ENCODE peak calls at places on chromosomes 2 and 18, in seven cellular contexts. D is OCI-LY7, Y is GM23338, F is MM.1S, O is HCT116, N is neural progenitor cell, Z is PC-3. A is an unnamed sample.

GRCh38 chr2:98508690-98509054 is 64.0 kb downstream of the INPP4A start:
- DNase-seq in O (no peak), Z (no peak), D (no peak), N (no peak), Y (no peak), F (no peak), A (no peak)

GRCh38 chr2:113886479-113887383 is 3.2 kb upstream of the ACTR3 start:
- DNase-seq in Y (no peak), O (no peak), Z (peak), D (peak), N (no peak), F (peak), A (peak)

GRCh38 chr18:45755936-45756335 is 32.0 kb downstream of the SLC14A1 start:
- DNase-seq in Z (peak), Y (no peak), F (no peak), D (no peak), N (no peak), O (no peak), A (peak)

GRCh38 chr18:45447364-45448265 is 167.7 kb upstream of the SLC14A2 start:
- DNase-seq in Z (no peak), Y (no peak), F (no peak), O (no peak), N (no peak), D (no peak), A (no peak)

GRCh38 chr2:161488131-161488699 is 72.1 kb downstream of the TBR1 start:
- DNase-seq in N (no peak), F (no peak), D (no peak), Z (no peak), O (no peak), Y (no peak), A (no peak)

GRCh38 chr18:13258792-13259385 is 40.3 kb downstream of the LDLRAD4 start:
- DNase-seq in D (no peak), O (no peak), F (no peak), Z (no peak), N (no peak), Y (no peak), A (no peak)

GRCh38 chr2:3492951-3493609 is 26.3 kb downstream of the ADI1 start:
- DNase-seq in N (no peak), Z (no peak), Y (no peak), F (no peak), D (no peak), O (no peak), A (peak)

GRCh38 chr2:205860847-205861246 is 178.5 kb downstream of the NRP2 start:
- DNase-seq in O (no peak), Z (no peak), D (no peak), Y (no peak), F (no peak), N (no peak), A (no peak)

GRCh38 chr2:158973511-158973956 is 5.1 kb downstream of the TANC1 start:
- DNase-seq in O (no peak), Z (peak), N (no peak), F (no peak), Y (no peak), D (no peak), A (no peak)

GRCh38 chr2:148298201-148298600 is 277.3 kb downstream of the MBD5 start:
- DNase-seq in F (no peak), Y (no peak), D (no peak), O (no peak), Z (peak), N (no peak), A (peak)

GRCh38 chr18:66990909-66991308 is 387.0 kb upstream of the CDH19 start:
- DNase-seq in Y (peak), Z (no peak), D (no peak), N (no peak), O (no peak), F (no peak), A (no peak)

GRCh38 chr2:55157474-55157884 is 74.6 kb downstream of the CLHC1 start:
- DNase-seq in Z (peak), D (no peak), O (no peak), F (no peak), Y (no peak), N (no peak), A (peak)

GRCh38 chr2:203002054-203002821 is 12.4 kb upstream of the NBEAL1 start:
- DNase-seq in Y (no peak), F (no peak), N (no peak), D (no peak), Z (peak), O (no peak), A (no peak)

GRCh38 chr2:172113617-172114016 is 10.9 kb upstream of the DLX2 start:
- DNase-seq in D (peak), F (no peak), N (peak), Z (peak), Y (peak), O (no peak), A (peak)

GRCh38 chr2:64025741-64026140 is 6.5 kb upstream of the VPS54 start:
- DNase-seq in N (no peak), Z (no peak), D (peak), F (peak), Y (no peak), O (no peak), A (no peak)

GRCh38 chr2:112642961-112643360 is 2.8 kb upstream of the SLC20A1 start:
- DNase-seq in Y (no peak), O (no peak), N (no peak), F (no peak), D (no peak), Z (no peak), A (peak)

GRCh38 chr18:59837586-59837985 is 62.2 kb upstream of the PMAIP1 start:
- DNase-seq in Y (peak), D (peak), O (peak), F (peak), Z (peak), N (peak), A (peak)

GRCh38 chr2:51350100-51350499 is 318.2 kb upstream of the NRXN1 start:
- DNase-seq in D (no peak), O (no peak), Z (peak), N (no peak), Y (no peak), F (no peak), A (no peak)

GRCh38 chr2:71714601-71715240 is 261.4 kb downstream of the DYSF start:
- DNase-seq in F (no peak), N (no peak), Z (no peak), O (no peak), Y (no peak), D (no peak), A (no peak)

GRCh38 chr2:195115738-195116137 is 541.3 kb upstream of the SLC39A10 start:
- DNase-seq in F (no peak), Y (no peak), N (no peak), D (no peak), Z (no peak), O (no peak), A (no peak)

GRCh38 chr2:12514631-12515437 is 201.9 kb upstream of the TRIB2 start:
- DNase-seq in F (no peak), D (no peak), N (no peak), Y (no peak), O (no peak), Z (no peak), A (no peak)

GRCh38 chr2:64404743-64405142 is 49.2 kb upstream of the LGALSL start:
- DNase-seq in O (no peak), F (no peak), N (peak), D (no peak), Z (peak), Y (peak), A (peak)

GRCh38 chr2:23385748-23386421 is 906 bp downstream of the KLHL29 start:
- DNase-seq in N (peak), D (no peak), F (no peak), Z (no peak), Y (peak), O (no peak), A (peak)

GRCh38 chr2:148410899-148411298 is 233.7 kb upstream of the EPC2 start:
- DNase-seq in Y (no peak), F (no peak), D (no peak), Z (no peak), O (no peak), N (no peak), A (no peak)

GRCh38 chr2:88874063-88874657 is 182.7 kb downstream of the RPIA start:
- DNase-seq in F (peak), N (peak), D (peak), Y (peak), O (peak), Z (peak), A (peak)

GRCh38 chr2:219514196-219514761 is at the start of gene ASIC4:
- DNase-seq in O (no peak), Y (peak), F (no peak), D (no peak), Z (no peak), N (peak), A (no peak)
- H3K4me3 ChIP-seq in O (no peak), Y (peak), F (no peak), D (no peak), Z (peak), N (peak), A (no peak)

GRCh38 chr2:166147883-166148282 is 20.1 kb upstream of the SCN1A start:
- DNase-seq in Y (no peak), N (no peak), D (no peak), O (no peak), F (no peak), Z (no peak), A (no peak)

GRCh38 chr2:166152064-166152463 is 24.2 kb upstream of the SCN1A start:
- DNase-seq in F (no peak), Y (peak), D (no peak), O (no peak), Z (no peak), N (no peak), A (no peak)

GRCh38 chr2:166154685-166155091 is 26.9 kb upstream of the SCN1A start:
- DNase-seq in Y (no peak), N (no peak), Z (no peak), D (no peak), O (no peak), F (no peak), A (no peak)

GRCh38 chr2:166148811-166149400 is 21.1 kb upstream of the SCN1A start:
- DNase-seq in D (no peak), N (no peak), Z (no peak), Y (peak), F (no peak), O (no peak), A (no peak)
- TF ChIP-seq EZH2phosphoT487 in D (no peak), N (no peak), Z (no peak), Y (no peak), F (no peak), O (no peak), A (no peak)

DNA sequence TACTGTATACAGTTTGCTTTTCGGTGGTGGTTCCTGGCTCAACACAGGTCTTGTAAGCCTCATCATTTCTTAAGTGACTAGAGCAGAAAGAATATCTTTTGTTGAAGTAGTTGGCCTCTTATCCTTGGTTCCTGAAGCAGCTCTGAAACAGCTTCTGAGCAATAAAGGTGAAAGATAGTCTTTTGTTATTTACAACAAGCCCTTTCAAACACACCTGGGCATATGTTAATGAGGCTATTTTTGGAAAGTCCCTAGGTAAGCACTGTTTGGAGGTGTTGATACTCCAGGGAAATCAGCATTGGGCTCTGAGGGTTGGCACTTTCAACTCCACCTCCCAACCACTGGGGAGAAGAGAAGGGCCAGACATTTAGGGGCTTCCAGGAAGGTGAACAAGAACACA is 211.0 kb downstream of the MCFD2 start:
- DNase-seq in Y (peak), Z (no peak), N (no peak), F (no peak), D (no peak), O (no peak), A (no peak)
- H3K4me3 ChIP-seq in Y (peak), Z (no peak), N (no peak), F (no peak), D (no peak), O (no peak), A (peak)

GRCh38 chr18:4582677-4583076 is 127.6 kb upstream of the DLGAP1 start:
- DNase-seq in Y (no peak), N (no peak), F (no peak), D (no peak), O (no peak), Z (no peak), A (no peak)
- TF ChIP-seq EZH2phosphoT487 in Y (no peak), N (no peak), F (no peak), D (no peak), O (no peak), Z (no peak), A (no peak)

GRCh38 chr2:235756491-235756890 is 262.6 kb downstream of the AGAP1 start:
- DNase-seq in O (no peak), N (peak), Y (peak), F (no peak), D (no peak), Z (no peak), A (no peak)

GRCh38 chr2:235752875-235753274 is 259.0 kb downstream of the AGAP1 start:
- DNase-seq in Z (no peak), O (no peak), Y (no peak), D (no peak), F (no peak), N (no peak), A (no peak)

GRCh38 chr2:235762832-235763598 is 269.2 kb downstream of the AGAP1 start:
- DNase-seq in Y (no peak), F (no peak), D (no peak), N (no peak), Z (no peak), O (no peak), A (peak)

GRCh38 chr2:235754381-235755207 is 260.8 kb downstream of the AGAP1 start:
- DNase-seq in F (no peak), Y (no peak), Z (no peak), O (no peak), N (peak), D (no peak), A (no peak)

DNA sequence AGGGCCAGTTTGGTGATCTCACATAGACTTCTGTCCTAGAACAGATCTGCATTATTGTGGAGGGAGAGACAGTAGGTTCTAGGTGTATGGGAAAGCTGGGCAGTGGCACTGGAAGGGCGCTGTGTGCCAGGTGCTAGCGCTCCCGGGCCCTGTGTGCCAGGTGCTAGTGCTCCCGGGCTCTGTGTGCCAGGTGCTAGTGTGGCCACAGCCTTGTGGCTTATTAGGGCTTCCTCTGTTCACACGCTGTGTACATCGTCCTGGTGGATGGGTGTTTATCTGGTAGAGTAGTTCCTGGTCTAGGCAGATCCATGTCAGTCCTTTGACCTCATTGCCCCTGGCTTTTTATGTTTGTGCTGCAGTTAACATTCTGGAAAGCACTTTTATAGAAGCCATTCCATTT is 263.4 kb downstream of the AGAP1 start:
- DNase-seq in O (no peak), Y (no peak), F (no peak), D (no peak), Z (no peak), N (no peak), A (no peak)
- H3K4me3 ChIP-seq in O (no peak), Y (no peak), F (no peak), D (no peak), Z (no peak), N (no peak), A (no peak)

GRCh38 chr18:48989304-48990284 is 38.8 kb upstream of the SMAD7 start:
- DNase-seq in Z (no peak), N (no peak), Y (no peak), F (no peak), O (no peak), D (no peak), A (no peak)
- TF ChIP-seq EZH2phosphoT487 in Z (no peak), N (no peak), Y (no peak), F (no peak), O (no peak), D (no peak), A (no peak)

DNA sequence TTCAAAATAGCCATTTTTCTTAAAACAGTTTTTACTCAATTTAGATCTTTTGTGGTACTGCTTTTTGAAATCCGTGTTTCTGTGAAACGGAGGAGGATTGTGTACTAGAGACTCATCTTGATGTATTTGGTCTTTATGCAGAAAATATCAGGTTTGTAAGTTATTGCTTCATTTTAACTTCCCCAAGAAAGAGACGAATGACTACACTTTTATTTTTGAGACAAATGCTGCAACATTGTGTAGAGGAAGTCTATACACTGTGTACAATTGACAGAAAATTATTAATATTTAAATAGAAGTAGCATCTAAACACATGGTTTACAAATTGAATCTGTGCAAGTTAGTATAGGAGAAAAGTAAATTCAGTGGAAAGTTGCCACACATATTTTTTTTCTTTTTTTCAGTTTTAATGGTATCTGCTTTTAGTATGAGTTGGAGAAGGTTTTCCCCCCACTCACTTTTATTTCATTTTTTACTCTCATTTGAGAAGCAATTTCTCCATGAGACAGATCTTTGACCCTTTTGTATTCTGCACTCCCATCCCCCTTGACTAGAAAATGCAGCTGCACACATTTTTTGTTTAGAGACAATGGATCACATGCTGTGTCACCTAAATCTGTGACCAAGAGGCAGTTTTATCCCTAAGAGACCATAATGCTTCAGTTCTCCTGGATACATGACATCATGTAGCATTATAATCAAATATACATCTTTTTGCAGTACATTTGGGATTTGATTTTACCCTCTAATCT is 200.8 kb upstream of the STON1 start:
- DNase-seq in D (no peak), Z (no peak), N (peak), Y (no peak), O (no peak), F (no peak), A (no peak)
- H3K4me3 ChIP-seq in D (no peak), Z (no peak), N (peak), Y (no peak), O (no peak), F (no peak), A (no peak)

A was measured in GM23248.